ENCODE peak calls at places on chromosomes 12 and 14, in eight cellular contexts. C, P, V, R, L, W, J and A are unnamed samples.

GRCh38 chr12:89517648-89518047 is 6.9 kb downstream of the GALNT4 start:
- DNase-seq in W (no peak), L (no peak), P (no peak), J (no peak), V (no peak), C (no peak), R (no peak), A (no peak)

GRCh38 chr14:35140718-35141581 is 18.6 kb downstream of the PRORP start:
- DNase-seq in P (no peak), C (no peak), R (no peak), V (peak), W (no peak), L (no peak), J (peak), A (no peak)

GRCh38 chr12:83114042-83114441 is 427.3 kb downstream of the TMTC2 start:
- DNase-seq in W (no peak), V (no peak), L (no peak), J (no peak), C (no peak), P (no peak), R (no peak), A (no peak)

GRCh38 chr14:75540479-75540851 is 18.2 kb downstream of the BATF start:
- DNase-seq in R (no peak), L (no peak), W (no peak), V (no peak), J (no peak), C (no peak), P (no peak), A (no peak)

GRCh38 chr12:111309584-111309983 is 59.3 kb downstream of the PHETA1 start:
- DNase-seq in C (no peak), L (no peak), R (no peak), P (no peak), J (no peak), W (no peak), V (no peak), A (no peak)

GRCh38 chr14:92677087-92677668 is 71.2 kb downstream of the LGMN start:
- DNase-seq in R (no peak), V (no peak), L (no peak), W (peak), J (peak), C (peak), P (no peak), A (no peak)

GRCh38 chr12:25583545-25583944 is 30.5 kb upstream of the LMNTD1 start:
- DNase-seq in R (peak), L (peak), J (no peak), V (peak), W (no peak), P (no peak), C (peak), A (no peak)

GRCh38 chr12:124684971-124685688 is 117.7 kb upstream of the NCOR2 start:
- DNase-seq in C (peak), W (no peak), L (peak), J (no peak), P (no peak), V (peak), R (no peak), A (peak)

GRCh38 chr14:70642313-70643235 is 858 bp downstream of the TTC9 start:
- DNase-seq in C (no peak), W (no peak), J (peak), R (no peak), P (no peak), V (no peak), L (peak), A (no peak)
- TF ChIP-seq CTCF in C (no peak), W (no peak), J (no peak), R (no peak), P (no peak), V (no peak), L (no peak), A (no peak)

DNA sequence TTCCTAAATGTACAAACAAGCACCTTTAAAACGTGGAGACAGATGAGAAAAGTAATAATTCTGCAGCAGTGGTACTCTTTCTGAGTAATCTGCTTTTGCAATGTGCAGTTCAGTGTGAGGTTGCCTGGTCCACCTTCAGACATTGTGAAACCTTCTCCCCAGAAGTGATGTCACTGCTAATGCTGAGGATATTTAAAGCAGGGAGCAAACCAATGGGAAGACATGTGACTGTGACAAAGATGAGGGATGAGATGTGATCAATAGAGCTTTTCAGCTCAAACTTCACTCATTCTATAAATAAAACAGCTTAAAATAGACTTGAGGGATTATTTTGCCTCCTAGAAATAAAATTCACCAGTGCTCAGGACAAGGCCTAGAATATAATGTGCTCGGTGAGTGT is 9.2 kb downstream of the SLC7A8 start:
- DNase-seq in R (no peak), P (no peak), L (no peak), J (peak), C (no peak), V (peak), W (no peak), A (no peak)
- TF ChIP-seq POLR2A in R (no peak), P (no peak), L (no peak), J (no peak), C (no peak), V (no peak), W (no peak), A (no peak)

DNA sequence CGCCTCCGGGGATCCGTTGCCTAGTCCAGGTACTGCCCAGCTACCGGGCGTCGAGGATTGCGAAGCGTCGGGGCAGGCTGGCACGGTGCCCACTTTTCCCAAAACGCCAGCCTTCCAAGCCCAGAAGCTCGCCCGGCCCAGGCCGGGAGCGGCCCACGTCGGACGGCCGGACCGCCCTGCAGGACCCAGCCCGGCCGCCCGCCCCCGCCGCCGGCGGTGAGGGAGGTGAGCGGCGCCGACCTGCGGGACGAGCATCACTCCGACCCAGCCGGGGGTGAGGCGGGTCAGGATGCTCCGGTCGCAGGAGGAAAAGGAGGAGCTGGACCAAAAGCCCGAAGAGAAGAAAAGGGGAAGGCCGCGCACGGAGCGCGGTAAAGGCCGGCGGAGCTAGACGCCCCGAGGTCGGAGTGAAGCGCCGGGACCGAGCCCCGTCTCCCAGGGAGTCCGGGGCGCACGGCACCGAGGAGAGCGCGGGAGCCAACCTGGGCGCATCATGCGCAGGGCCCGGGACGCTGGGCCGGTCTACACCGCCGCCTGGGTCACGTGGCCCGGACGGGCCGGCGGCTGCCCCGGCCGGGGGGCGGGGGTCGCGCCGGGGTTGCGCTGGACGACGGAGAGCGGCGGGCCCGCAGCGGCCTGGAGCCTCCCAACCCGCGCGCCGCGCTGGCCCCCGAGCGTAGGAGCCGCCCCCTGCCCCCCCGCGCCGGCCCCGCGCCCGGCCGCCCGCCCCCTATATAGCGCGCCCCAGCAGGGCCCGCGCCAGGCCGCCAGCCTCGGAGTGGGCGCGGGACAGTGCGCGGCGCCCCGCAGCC is at the start of gene AQP5:
- DNase-seq in W (no peak), L (no peak), R (no peak), J (no peak), P (peak), V (no peak), C (peak), A (no peak)
- H3K4me3 ChIP-seq in W (no peak), L (peak), R (no peak), J (no peak), P (peak), V (no peak), C (peak), A (no peak)

GRCh38 chr12:108285016-108285415 is 54.1 kb downstream of the CMKLR1 start:
- DNase-seq in R (no peak), V (no peak), C (no peak), L (no peak), W (no peak), J (no peak), P (no peak), A (peak)
- TF ChIP-seq CTCF in R (no peak), V (no peak), C (no peak), L (no peak), W (no peak), J (no peak), P (no peak), A (no peak)

GRCh38 chr14:49966971-49967630 is 74.2 kb downstream of the ARF6 start:
- DNase-seq in P (no peak), R (no peak), J (no peak), C (no peak), W (no peak), L (no peak), V (peak), A (no peak)

GRCh38 chr14:49962616-49963015 is 69.7 kb downstream of the ARF6 start:
- DNase-seq in C (no peak), W (no peak), V (no peak), J (peak), L (no peak), R (no peak), P (peak), A (peak)

GRCh38 chr14:49970474-49971147 is 77.7 kb downstream of the ARF6 start:
- DNase-seq in L (peak), R (no peak), V (peak), W (no peak), P (peak), J (no peak), C (no peak), A (no peak)

GRCh38 chr14:49969961-49970360 is 77.1 kb downstream of the ARF6 start:
- DNase-seq in C (no peak), V (no peak), J (no peak), R (no peak), W (no peak), P (no peak), L (no peak), A (no peak)

GRCh38 chr14:49966304-49966809 is 73.5 kb downstream of the ARF6 start:
- DNase-seq in L (no peak), W (no peak), J (no peak), R (peak), V (no peak), C (no peak), P (peak), A (no peak)
- TF ChIP-seq POLR2A in L (no peak), W (no peak), J (no peak), R (peak), V (no peak), C (no peak), P (no peak), A (no peak)

GRCh38 chr14:102778616-102779351 is 1.5 kb downstream of the TRAF3 start:
- DNase-seq in C (no peak), P (no peak), L (no peak), R (no peak), V (peak), W (no peak), J (peak), A (no peak)

GRCh38 chr14:102774391-102775153 is 2.7 kb upstream of the TRAF3 start:
- DNase-seq in J (peak), L (peak), R (peak), W (peak), P (peak), V (peak), C (peak), A (peak)

GRCh38 chr14:102776761-102777710 is at the start of gene TRAF3:
- DNase-seq in R (peak), W (no peak), J (peak), P (peak), L (peak), C (peak), V (peak), A (no peak)

GRCh38 chr14:102777711-102778615 is 714 bp downstream of the TRAF3 start:
- DNase-seq in J (peak), R (no peak), W (no peak), V (peak), P (no peak), L (no peak), C (peak), A (no peak)

GRCh38 chr14:102775855-102776760 is 1.1 kb upstream of the TRAF3 start:
- DNase-seq in P (peak), V (peak), R (peak), L (peak), C (no peak), J (peak), W (no peak), A (no peak)
- H3K4me3 ChIP-seq in P (peak), V (no peak), R (peak), L (peak), C (no peak), J (no peak), W (no peak), A (no peak)

DNA sequence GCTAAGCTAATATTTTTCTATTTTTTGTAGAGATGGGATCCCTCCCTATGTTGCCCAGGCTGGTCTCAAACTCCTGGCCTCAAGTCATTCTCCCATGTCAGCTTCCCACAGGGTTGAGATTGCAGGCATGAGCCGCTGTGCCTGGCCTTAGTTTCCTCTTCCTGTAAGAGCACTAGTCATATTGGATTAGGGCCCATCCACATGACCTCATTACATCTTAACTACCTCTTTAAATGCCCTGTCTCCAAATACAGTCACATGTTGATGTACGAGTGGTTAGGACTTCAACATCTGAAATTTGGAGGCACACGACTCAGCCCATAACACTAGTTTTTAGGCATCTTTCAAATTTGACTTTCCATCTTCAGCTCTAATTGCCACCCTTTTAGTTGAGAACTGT is 72.1 kb upstream of the RASSF3 start:
- DNase-seq in L (no peak), J (no peak), V (peak), P (no peak), R (no peak), C (no peak), W (no peak), A (no peak)
- TF ChIP-seq CTCF in L (no peak), J (no peak), V (no peak), P (no peak), R (no peak), C (no peak), W (no peak), A (no peak)

GRCh38 chr12:122888232-122888752 is 7.6 kb downstream of the VPS37B start:
- DNase-seq in W (no peak), P (peak), R (peak), C (no peak), L (peak), V (peak), J (peak), A (peak)
- TF ChIP-seq POLR2A in W (peak), P (peak), R (no peak), C (no peak), L (no peak), V (no peak), J (no peak), A (no peak)

GRCh38 chr12:52190860-52191729 is 719 bp downstream of the KRT80 start:
- DNase-seq in R (peak), W (no peak), L (no peak), C (no peak), V (peak), P (no peak), J (no peak), A (no peak)
- H3K4me3 ChIP-seq in R (peak), W (no peak), L (no peak), C (no peak), V (no peak), P (no peak), J (no peak), A (no peak)

GRCh38 chr12:57258977-57259970 is 8.3 kb upstream of the STAC3 start:
- DNase-seq in R (no peak), P (peak), W (no peak), L (peak), C (no peak), J (no peak), V (peak), A (peak)
- TF ChIP-seq CTCF in R (no peak), P (no peak), W (no peak), L (no peak), C (no peak), J (no peak), V (no peak), A (no peak)